ENCODE peak calls at places on chromosomes 11 and 22, in six cellular contexts. One of them, this sample, is unnamed.

GRCh38 chr11:115695677-115696451 is 191.6 kb upstream of the CADM1 start:
- DNase-seq in IMR-90: no peak
- DNase-seq in neuronal stem cell: no peak
- DNase-seq in mesendoderm: no peak
- DNase-seq in H9: no peak
- DNase-seq in H1: no peak
- DNase-seq in this sample: no peak

GRCh38 chr11:66820381-66820780 is 22.9 kb upstream of the RCE1 start:
- DNase-seq in IMR-90: no peak
- DNase-seq in neuronal stem cell: no peak
- DNase-seq in H1: no peak
- DNase-seq in mesendoderm: no peak
- DNase-seq in H9: no peak
- DNase-seq in this sample: no peak

GRCh38 chr22:46773074-46773473 is 10.6 kb downstream of the TBC1D22A start:
- DNase-seq in mesendoderm: no peak
- DNase-seq in IMR-90: no peak
- DNase-seq in H9: no peak
- DNase-seq in neuronal stem cell: no peak
- DNase-seq in H1: no peak
- DNase-seq in this sample: no peak

GRCh38 chr22:19290400-19291217 is 910 bp downstream of the CLTCL1 start:
- DNase-seq in IMR-90: no peak
- DNase-seq in H1: no peak
- DNase-seq in H9: no peak
- DNase-seq in neuronal stem cell: no peak
- DNase-seq in mesendoderm: no peak
- DNase-seq in this sample: peak

GRCh38 chr11:115739121-115739520 is 234.9 kb upstream of the CADM1 start:
- DNase-seq in neuronal stem cell: peak
- DNase-seq in H9: no peak
- DNase-seq in H1: no peak
- DNase-seq in mesendoderm: no peak
- DNase-seq in IMR-90: no peak
- DNase-seq in this sample: no peak

GRCh38 chr22:24937114-24937513 is 9.4 kb downstream of the LHFPL7 start:
- DNase-seq in IMR-90: no peak
- DNase-seq in H9: peak
- DNase-seq in neuronal stem cell: no peak
- DNase-seq in H1: no peak
- DNase-seq in mesendoderm: peak
- DNase-seq in this sample: no peak

GRCh38 chr11:91927448-91927847 is 297.2 kb upstream of the FAT3 start:
- DNase-seq in H1: no peak
- DNase-seq in mesendoderm: no peak
- DNase-seq in IMR-90: no peak
- DNase-seq in H9: no peak
- DNase-seq in neuronal stem cell: no peak
- DNase-seq in this sample: no peak

GRCh38 chr11:94179696-94180095 is 51.1 kb downstream of the PANX1 start:
- DNase-seq in H9: no peak
- DNase-seq in H1: no peak
- DNase-seq in neuronal stem cell: no peak
- DNase-seq in mesendoderm: no peak
- DNase-seq in IMR-90: no peak
- DNase-seq in this sample: no peak

GRCh38 chr11:118929496-118930151 is 3.9 kb upstream of the BCL9L start:
- DNase-seq in H1: no peak
- DNase-seq in IMR-90: peak
- DNase-seq in neuronal stem cell: peak
- DNase-seq in H9: peak
- DNase-seq in mesendoderm: peak
- DNase-seq in this sample: peak

GRCh38 chr11:95675585-95675984 is 114.0 kb downstream of the FAM76B start:
- DNase-seq in H9: no peak
- DNase-seq in H1: no peak
- DNase-seq in IMR-90: no peak
- DNase-seq in mesendoderm: no peak
- DNase-seq in neuronal stem cell: no peak
- DNase-seq in this sample: no peak

GRCh38 chr11:95671768-95672167 is 117.8 kb downstream of the FAM76B start:
- DNase-seq in neuronal stem cell: no peak
- DNase-seq in H1: no peak
- DNase-seq in IMR-90: peak
- DNase-seq in mesendoderm: no peak
- DNase-seq in H9: no peak
- DNase-seq in this sample: no peak

GRCh38 chr11:95678988-95679387 is 110.6 kb downstream of the FAM76B start:
- DNase-seq in neuronal stem cell: no peak
- DNase-seq in IMR-90: no peak
- DNase-seq in H9: no peak
- DNase-seq in H1: no peak
- DNase-seq in mesendoderm: no peak
- DNase-seq in this sample: no peak

GRCh38 chr11:95676280-95676679 is 113.3 kb downstream of the FAM76B start:
- DNase-seq in H1: no peak
- DNase-seq in IMR-90: no peak
- DNase-seq in mesendoderm: no peak
- DNase-seq in neuronal stem cell: no peak
- DNase-seq in H9: no peak
- DNase-seq in this sample: no peak

DNA sequence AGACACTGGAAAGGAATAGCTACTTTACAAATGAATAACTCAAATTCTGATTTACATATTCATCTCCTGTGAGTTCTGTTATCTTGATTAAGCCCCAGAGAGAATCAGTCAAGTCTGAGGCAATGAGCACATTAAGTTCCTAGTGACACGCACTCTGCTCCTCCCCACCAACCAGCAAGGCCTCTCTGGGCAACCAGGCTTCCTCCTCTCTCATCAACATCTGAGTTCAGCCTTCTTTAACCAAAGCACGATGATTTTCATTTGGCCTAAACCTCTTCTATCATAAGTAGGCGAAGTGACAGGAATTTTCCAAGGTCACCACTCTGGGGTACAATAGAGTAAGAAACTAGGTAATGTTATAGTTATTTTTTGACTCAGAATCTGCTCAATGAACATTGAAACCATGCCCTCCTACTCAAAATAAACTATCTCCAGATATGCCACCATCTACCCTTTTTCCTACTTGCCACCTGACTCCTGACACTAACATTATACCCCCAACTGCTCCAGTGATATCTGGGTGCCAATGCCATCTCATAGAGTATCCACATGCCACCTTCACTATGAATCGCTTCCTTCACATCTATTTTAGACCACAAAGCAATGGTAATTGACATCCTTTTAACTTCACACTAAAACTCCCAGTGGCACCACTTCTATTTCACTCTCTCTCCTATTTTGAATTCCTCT is 114.8 kb downstream of the FAM76B start:
- DNase-seq in mesendoderm: no peak
- DNase-seq in H9: no peak
- DNase-seq in neuronal stem cell: no peak
- DNase-seq in H1: no peak
- DNase-seq in IMR-90: no peak
- DNase-seq in this sample: no peak
- H3K27ac ChIP-seq in mesendoderm: no peak
- H3K27ac ChIP-seq in H9: no peak
- H3K27ac ChIP-seq in neuronal stem cell: no peak
- H3K27ac ChIP-seq in H1: no peak
- H3K27ac ChIP-seq in IMR-90: no peak
- H3K27ac ChIP-seq in this sample: no peak

GRCh38 chr11:33724644-33725035 is 11.6 kb downstream of the CD59 start:
- DNase-seq in neuronal stem cell: no peak
- DNase-seq in IMR-90: peak
- DNase-seq in mesendoderm: no peak
- DNase-seq in H1: no peak
- DNase-seq in H9: no peak
- DNase-seq in this sample: no peak
- H3K4ac ChIP-seq in neuronal stem cell: no peak
- H3K4ac ChIP-seq in IMR-90: peak
- H3K4ac ChIP-seq in mesendoderm: no peak
- H3K4ac ChIP-seq in H1: no peak
- H3K4ac ChIP-seq in H9: no peak
- H3K4ac ChIP-seq in this sample: no peak

DNA sequence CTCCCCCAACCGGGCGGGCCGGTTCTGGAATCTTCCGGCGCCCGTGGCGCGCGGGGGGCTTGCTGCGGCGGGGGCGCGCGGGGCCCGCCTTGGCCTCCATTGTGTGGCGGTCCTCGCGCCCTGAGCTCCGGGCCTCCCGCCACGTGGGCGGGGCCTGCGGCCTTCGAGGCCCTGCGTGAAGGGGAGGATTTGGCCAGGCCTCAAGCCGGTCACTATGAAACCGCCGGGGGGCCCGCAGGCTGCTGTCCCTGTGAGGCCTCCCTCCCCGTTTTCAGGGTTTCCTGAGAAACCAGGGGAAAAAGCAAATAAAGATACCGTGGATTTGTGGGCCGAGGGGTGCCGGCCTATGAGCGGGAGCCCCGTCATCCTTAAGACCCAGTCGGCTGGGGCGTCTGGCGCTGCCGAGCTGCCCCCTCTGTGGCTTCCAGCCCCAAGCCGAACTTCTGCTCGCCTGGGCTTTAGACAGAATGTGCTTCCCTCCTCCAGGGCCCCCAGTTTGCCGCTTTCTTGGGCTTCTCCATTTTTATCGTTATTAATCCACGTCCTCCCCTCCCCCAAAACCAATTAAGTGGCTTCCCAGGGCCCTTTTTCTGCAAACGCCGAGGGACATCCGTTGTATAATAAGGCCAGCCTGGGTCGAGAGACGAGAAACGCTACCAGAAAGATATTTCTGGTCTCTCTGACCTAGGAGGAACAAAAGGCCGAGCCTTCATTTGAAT is 602 bp downstream of the EWSR1 start:
- DNase-seq in H1: no peak
- DNase-seq in mesendoderm: peak
- DNase-seq in H9: no peak
- DNase-seq in neuronal stem cell: peak
- DNase-seq in IMR-90: peak
- DNase-seq in this sample: peak
- H2BK5ac ChIP-seq in H1: peak
- H2BK5ac ChIP-seq in mesendoderm: peak
- H2BK5ac ChIP-seq in H9: peak
- H2BK5ac ChIP-seq in neuronal stem cell: peak
- H2BK5ac ChIP-seq in IMR-90: peak
- H2BK5ac ChIP-seq in this sample: peak

GRCh38 chr22:17258015-17258827 is 39.0 kb upstream of the ADA2 start:
- DNase-seq in IMR-90: no peak
- DNase-seq in mesendoderm: peak
- DNase-seq in H1: no peak
- DNase-seq in H9: peak
- DNase-seq in neuronal stem cell: peak
- DNase-seq in this sample: peak
- H3K27ac ChIP-seq in IMR-90: no peak
- H3K27ac ChIP-seq in mesendoderm: peak
- H3K27ac ChIP-seq in H1: peak
- H3K27ac ChIP-seq in H9: peak
- H3K27ac ChIP-seq in neuronal stem cell: peak
- H3K27ac ChIP-seq in this sample: no peak

DNA sequence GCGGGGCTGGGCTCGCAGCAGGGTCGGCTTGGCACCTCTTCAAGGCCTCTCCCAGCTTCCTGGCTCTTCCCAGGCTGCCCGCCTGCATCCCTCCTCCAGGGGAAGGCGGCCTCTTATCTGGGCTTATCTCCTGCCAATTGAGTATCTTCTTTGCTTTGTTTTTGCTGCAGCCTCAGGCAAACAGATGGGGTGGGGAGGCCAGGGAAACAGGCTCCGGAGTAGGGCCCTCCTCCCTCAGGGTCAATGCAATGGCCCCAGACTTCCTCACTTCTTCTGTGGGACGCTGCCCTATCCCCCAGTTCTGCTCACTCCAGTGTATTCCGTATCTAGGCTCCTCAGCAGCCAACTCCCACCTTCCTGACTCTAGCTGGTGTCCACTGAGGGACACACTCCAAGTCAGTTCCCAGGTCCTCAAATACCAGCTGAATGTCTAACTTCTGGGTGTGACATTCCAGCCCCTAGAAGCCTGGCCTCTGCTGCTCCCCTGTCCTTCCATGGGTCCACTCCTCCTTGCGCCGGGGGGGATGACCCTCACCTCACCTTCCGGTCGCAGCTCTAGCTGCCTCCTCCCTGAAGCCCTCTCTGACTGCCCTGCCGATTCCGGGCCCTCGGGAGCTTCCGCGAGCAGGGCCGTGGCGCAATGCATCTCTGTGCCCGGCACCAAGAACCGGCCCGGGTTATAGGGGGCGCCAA is 15.6 kb downstream of the BAD start:
- DNase-seq in mesendoderm: peak
- DNase-seq in H9: peak
- DNase-seq in neuronal stem cell: no peak
- DNase-seq in IMR-90: peak
- DNase-seq in H1: no peak
- DNase-seq in this sample: peak
- H3K4ac ChIP-seq in mesendoderm: peak
- H3K4ac ChIP-seq in H9: no peak
- H3K4ac ChIP-seq in neuronal stem cell: peak
- H3K4ac ChIP-seq in IMR-90: peak
- H3K4ac ChIP-seq in H1: peak
- H3K4ac ChIP-seq in this sample: peak

DNA sequence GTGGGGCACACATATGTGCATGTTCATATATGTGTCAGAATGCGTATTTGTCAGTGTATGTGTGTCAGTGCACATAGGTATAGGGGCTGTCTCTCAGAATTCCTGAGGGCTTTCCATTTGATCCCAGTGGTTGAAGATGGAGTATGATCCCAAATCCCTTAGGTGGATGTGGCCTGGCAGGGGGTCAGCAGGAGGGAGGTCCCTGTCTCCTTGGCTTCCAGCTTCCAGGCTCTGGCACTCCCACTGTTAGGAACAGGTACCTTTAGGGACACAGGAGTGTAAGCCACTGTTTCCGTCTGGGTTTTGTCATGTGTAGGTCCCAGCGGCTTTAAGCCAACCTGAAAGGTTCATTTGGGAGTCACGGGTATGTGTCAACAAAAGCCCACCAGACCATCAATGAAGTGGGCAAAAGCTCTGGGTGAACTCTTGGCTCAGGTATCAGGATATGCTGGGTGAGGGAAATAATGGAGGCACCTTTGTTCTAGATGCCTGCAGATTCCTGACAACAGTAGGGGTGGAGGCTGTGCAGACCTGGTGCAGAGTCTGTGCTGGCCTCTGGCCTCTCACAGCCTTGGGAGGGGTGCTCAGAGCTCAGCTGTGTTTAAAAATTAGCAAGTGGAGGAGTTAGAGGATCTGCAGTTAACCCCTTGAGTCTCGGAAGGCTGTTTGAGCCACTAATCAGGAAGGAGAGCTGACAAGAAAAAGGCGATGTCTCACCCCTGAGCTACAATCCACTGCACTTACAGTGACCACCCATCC is 9.0 kb downstream of the KCNQ1OT1 start:
- DNase-seq in H1: no peak
- DNase-seq in H9: no peak
- DNase-seq in mesendoderm: peak
- DNase-seq in neuronal stem cell: no peak
- DNase-seq in IMR-90: no peak
- DNase-seq in this sample: peak
- H2BK5ac ChIP-seq in H1: no peak
- H2BK5ac ChIP-seq in H9: no peak
- H2BK5ac ChIP-seq in mesendoderm: no peak
- H2BK5ac ChIP-seq in neuronal stem cell: no peak
- H2BK5ac ChIP-seq in IMR-90: no peak
- H2BK5ac ChIP-seq in this sample: no peak